ENCODE peak calls at places on chromosomes 16 and 17, in six cellular contexts. S is GM04504, A is HFFc6, U is HEK293T, Q is lower lobe of right lung, Z is MM.1S. E is an unnamed sample.

GRCh38 chr16:52743702-52744101 is 196.8 kb upstream of the TOX3 start:
- DNase-seq in U (no peak), S (no peak), Z (no peak), A (no peak), Q (no peak), E (no peak)

GRCh38 chr17:68775338-68775737 is 174.2 kb upstream of the FAM20A start:
- DNase-seq in Z (no peak), S (no peak), Q (no peak), U (no peak), A (peak; percentile 45), E (no peak)

GRCh38 chr16:19645557-19645981 is 72.5 kb downstream of the KNOP1 start:
- DNase-seq in Q (no peak), Z (no peak), A (no peak), U (no peak), S (no peak), E (no peak)

GRCh38 chr16:74275031-74275636 is 21.5 kb upstream of the PSMD7 start:
- DNase-seq in S (no peak), U (peak; percentile 36), Z (peak; percentile 9), A (peak; percentile 1), Q (no peak), E (no peak)

GRCh38 chr17:32516450-32516849 is 29.7 kb downstream of the CDK5R1 start:
- DNase-seq in S (no peak), A (no peak), Z (no peak), Q (no peak), U (no peak), E (no peak)

GRCh38 chr17:49132699-49133364 is at the start of gene B4GALNT2:
- DNase-seq in A (no peak), Z (no peak), U (no peak), S (no peak), Q (peak; percentile 58), E (no peak)

GRCh38 chr16:90047714-90048346 is 28.6 kb upstream of the DBNDD1 start:
- DNase-seq in S (no peak), A (no peak), Q (no peak), U (peak; percentile 77), Z (no peak), E (no peak)

GRCh38 chr16:53892155-53892554 is 188.2 kb downstream of the FTO start:
- DNase-seq in A (peak; percentile 60), Z (peak; percentile 25), U (peak; percentile 64), Q (no peak), S (peak; percentile 26), E (peak; percentile 67)

GRCh38 chr17:14209215-14209614 is 27.4 kb downstream of the CDRT15 start:
- DNase-seq in Z (no peak), U (no peak), S (no peak), Q (no peak), A (no peak), E (no peak)

GRCh38 chr16:79250457-79251098 is 350.0 kb downstream of the MAF start:
- DNase-seq in S (no peak), Z (no peak), A (no peak), Q (no peak), U (no peak), E (no peak)

GRCh38 chr17:50213026-50214015 is 11.9 kb upstream of the COL1A1 start:
- DNase-seq in A (no peak), S (no peak), Q (no peak), Z (peak; percentile 86), U (peak; percentile 39), E (no peak)

GRCh38 chr17:15896834-15897233 is 48.1 kb upstream of the ADORA2B start:
- DNase-seq in S (no peak), U (no peak), A (no peak), Z (no peak), Q (no peak), E (no peak)

GRCh38 chr16:51113254-51114125 is 37.6 kb downstream of the SALL1 start:
- DNase-seq in S (no peak), Q (no peak), Z (peak; percentile 37), U (no peak), A (no peak), E (no peak)

GRCh38 chr17:8382052-8382879 is 727 bp downstream of the RPL26 start:
- DNase-seq in Z (peak; percentile 33), U (no peak), Q (no peak), S (no peak), A (no peak), E (no peak)

GRCh38 chr16:3988824-3989223 is 108.3 kb upstream of the CREBBP start:
- DNase-seq in Q (no peak), S (no peak), Z (no peak), A (no peak), U (no peak), E (no peak)

GRCh38 chr16:28321700-28322411 is 29.5 kb downstream of the SBK1 start:
- DNase-seq in Q (no peak), Z (peak; percentile 41), S (no peak), A (no peak), U (peak; percentile 67), E (no peak)

GRCh38 chr17:28540231-28540630 is 12.2 kb downstream of the UNC119 start:
- DNase-seq in Q (no peak), Z (no peak), A (no peak), S (no peak), U (no peak), E (no peak)

GRCh38 chr17:48550313-48551205 is 5.7 kb upstream of the HOXB2 start:
- DNase-seq in S (no peak), Z (no peak), Q (no peak), A (no peak), U (no peak), E (no peak)

GRCh38 chr16:55828680-55829079 is 4.2 kb downstream of the CES1 start:
- DNase-seq in S (no peak), A (no peak), Z (no peak), Q (no peak), U (no peak), E (no peak)

GRCh38 chr17:34769049-34769448 is 189.7 kb downstream of the TMEM132E start:
- DNase-seq in Q (no peak), Z (no peak), S (no peak), U (no peak), A (no peak), E (no peak)

E was measured in HS-5.